ENCODE peak calls at places on chromosomes 13 and 19, in four cellular contexts. One of them, this sample, is unnamed.

GRCh38 chr13:33015275-33015674 is 948 bp upstream of the KL start:
- DNase-seq in fibroblast of mammary gland: no peak
- DNase-seq in cardiac muscle cell: no peak
- DNase-seq in A549: no peak
- DNase-seq in this sample: no peak

GRCh38 chr19:54017266-54017665 is 25.8 kb downstream of the CACNG6 start:
- DNase-seq in cardiac muscle cell: no peak
- DNase-seq in fibroblast of mammary gland: peak; percentile 31
- DNase-seq in A549: peak; percentile 50
- DNase-seq in this sample: peak; percentile 18

GRCh38 chr13:40979232-40979631 is 39.9 kb downstream of the ELF1 start:
- DNase-seq in fibroblast of mammary gland: no peak
- DNase-seq in A549: no peak
- DNase-seq in cardiac muscle cell: no peak
- DNase-seq in this sample: no peak

GRCh38 chr19:2327773-2328400 is 499 bp downstream of the LSM7 start:
- DNase-seq in fibroblast of mammary gland: peak; percentile 86
- DNase-seq in cardiac muscle cell: no peak
- DNase-seq in A549: no peak
- DNase-seq in this sample: peak; percentile 95

GRCh38 chr13:95195146-95195545 is 106.1 kb downstream of the ABCC4 start:
- DNase-seq in cardiac muscle cell: no peak
- DNase-seq in A549: no peak
- DNase-seq in fibroblast of mammary gland: no peak
- DNase-seq in this sample: no peak

GRCh38 chr13:114059946-114060860 is 72.2 kb downstream of the RASA3 start:
- DNase-seq in fibroblast of mammary gland: no peak
- DNase-seq in A549: no peak
- DNase-seq in cardiac muscle cell: no peak
- DNase-seq in this sample: no peak

GRCh38 chr13:93086329-93086728 is 140.3 kb upstream of the GPC6 start:
- DNase-seq in A549: no peak
- DNase-seq in cardiac muscle cell: no peak
- DNase-seq in fibroblast of mammary gland: no peak
- DNase-seq in this sample: no peak

GRCh38 chr13:99977912-99978780 is 3.4 kb upstream of the ZIC2 start:
- DNase-seq in fibroblast of mammary gland: no peak
- DNase-seq in cardiac muscle cell: peak; percentile 18
- DNase-seq in A549: no peak
- DNase-seq in this sample: no peak

GRCh38 chr19:34681478-34681877 is 4.0 kb downstream of the ZNF302 start:
- DNase-seq in cardiac muscle cell: no peak
- DNase-seq in A549: no peak
- DNase-seq in fibroblast of mammary gland: no peak
- DNase-seq in this sample: no peak

GRCh38 chr19:51978882-51979281 is 7.8 kb downstream of the ZNF350 start:
- DNase-seq in A549: no peak
- DNase-seq in fibroblast of mammary gland: no peak
- DNase-seq in cardiac muscle cell: no peak
- DNase-seq in this sample: no peak

GRCh38 chr13:93345642-93346220 is 119.1 kb downstream of the GPC6 start:
- DNase-seq in fibroblast of mammary gland: no peak
- DNase-seq in A549: no peak
- DNase-seq in cardiac muscle cell: no peak
- DNase-seq in this sample: no peak

GRCh38 chr19:15101479-15102082 is 5.6 kb upstream of the SYDE1 start:
- DNase-seq in A549: no peak
- DNase-seq in fibroblast of mammary gland: peak; percentile 62
- DNase-seq in cardiac muscle cell: peak; percentile 48
- DNase-seq in this sample: peak; percentile 65

GRCh38 chr13:48731957-48732569 is 78.3 kb downstream of the CYSLTR2 start:
- DNase-seq in cardiac muscle cell: peak; percentile 42
- DNase-seq in A549: peak; percentile 2
- DNase-seq in fibroblast of mammary gland: peak; percentile 49
- DNase-seq in this sample: no peak

GRCh38 chr13:99331881-99332293 is 24.7 kb upstream of the GPR183 start:
- DNase-seq in cardiac muscle cell: no peak
- DNase-seq in fibroblast of mammary gland: no peak
- DNase-seq in A549: no peak
- DNase-seq in this sample: peak; percentile 30

GRCh38 chr13:75391432-75392100 is 90.4 kb downstream of the TBC1D4 start:
- DNase-seq in A549: no peak
- DNase-seq in fibroblast of mammary gland: no peak
- DNase-seq in cardiac muscle cell: no peak
- DNase-seq in this sample: no peak

GRCh38 chr13:98350746-98351330 is 173.8 kb upstream of the RNF113B start:
- DNase-seq in A549: no peak
- DNase-seq in fibroblast of mammary gland: no peak
- DNase-seq in cardiac muscle cell: no peak
- DNase-seq in this sample: no peak

GRCh38 chr19:32555786-32556185 is 25.2 kb upstream of the PDCD5 start:
- DNase-seq in fibroblast of mammary gland: no peak
- DNase-seq in A549: no peak
- DNase-seq in cardiac muscle cell: no peak
- DNase-seq in this sample: no peak

GRCh38 chr13:36431204-36432105 is 840 bp upstream of the CCNA1 start:
- DNase-seq in cardiac muscle cell: peak; percentile 42
- DNase-seq in fibroblast of mammary gland: no peak
- DNase-seq in A549: no peak
- DNase-seq in this sample: no peak

GRCh38 chr13:84255226-84255625 is 373.0 kb upstream of the SLITRK1 start:
- DNase-seq in fibroblast of mammary gland: no peak
- DNase-seq in cardiac muscle cell: no peak
- DNase-seq in A549: no peak
- DNase-seq in this sample: no peak

GRCh38 chr19:52946322-52947310 is 16.1 kb downstream of the ZNF816 start:
- DNase-seq in fibroblast of mammary gland: peak; percentile 21
- DNase-seq in cardiac muscle cell: peak; percentile 32
- DNase-seq in A549: no peak
- DNase-seq in this sample: no peak

GRCh38 chr19:2426661-2427322 is 594 bp downstream of the TIMM13 start:
- DNase-seq in fibroblast of mammary gland: peak; percentile 36
- DNase-seq in A549: peak; percentile 39
- DNase-seq in cardiac muscle cell: peak; percentile 66
- DNase-seq in this sample: no peak

GRCh38 chr13:65679240-65679639 is 1550.9 kb downstream of the PCDH9 start:
- DNase-seq in cardiac muscle cell: no peak
- DNase-seq in A549: no peak
- DNase-seq in fibroblast of mammary gland: peak; percentile 64
- DNase-seq in this sample: no peak

GRCh38 chr19:44623080-44623479 is 9.7 kb downstream of the IGSF23 start:
- DNase-seq in fibroblast of mammary gland: peak; percentile 32
- DNase-seq in A549: no peak
- DNase-seq in cardiac muscle cell: no peak
- DNase-seq in this sample: no peak

GRCh38 chr19:7924241-7924640 is 1.7 kb downstream of the CTXN1 start:
- DNase-seq in A549: no peak
- DNase-seq in cardiac muscle cell: no peak
- DNase-seq in fibroblast of mammary gland: no peak
- DNase-seq in this sample: no peak

GRCh38 chr19:33194884-33195710 is 967 bp downstream of the LRP3 start:
- DNase-seq in fibroblast of mammary gland: peak; percentile 62
- DNase-seq in cardiac muscle cell: peak; percentile 52
- DNase-seq in A549: peak; percentile 62
- DNase-seq in this sample: no peak

GRCh38 chr19:45153339-45154063 is 7.3 kb downstream of the NKPD1 start:
- DNase-seq in cardiac muscle cell: peak; percentile 82
- DNase-seq in fibroblast of mammary gland: peak; percentile 56
- DNase-seq in A549: no peak
- DNase-seq in this sample: no peak

GRCh38 chr13:114106991-114107685 is 25.3 kb downstream of the RASA3 start:
- DNase-seq in A549: no peak
- DNase-seq in fibroblast of mammary gland: no peak
- DNase-seq in cardiac muscle cell: no peak
- DNase-seq in this sample: no peak

GRCh38 chr19:50427318-50427925 is 5.3 kb upstream of the MYBPC2 start:
- DNase-seq in fibroblast of mammary gland: no peak
- DNase-seq in A549: no peak
- DNase-seq in cardiac muscle cell: no peak
- DNase-seq in this sample: no peak

GRCh38 chr19:50425581-50425980 is 6.8 kb downstream of the SPIB start:
- DNase-seq in cardiac muscle cell: no peak
- DNase-seq in fibroblast of mammary gland: no peak
- DNase-seq in A549: no peak
- DNase-seq in this sample: no peak

GRCh38 chr19:50430888-50431342 is 1.8 kb upstream of the MYBPC2 start:
- DNase-seq in A549: no peak
- DNase-seq in fibroblast of mammary gland: no peak
- DNase-seq in cardiac muscle cell: no peak
- DNase-seq in this sample: no peak

GRCh38 chr19:50428768-50429463 is 3.8 kb upstream of the MYBPC2 start:
- DNase-seq in fibroblast of mammary gland: no peak
- DNase-seq in A549: no peak
- DNase-seq in cardiac muscle cell: no peak
- DNase-seq in this sample: no peak

GRCh38 chr19:50427997-50428425 is 4.7 kb upstream of the MYBPC2 start:
- DNase-seq in A549: no peak
- DNase-seq in cardiac muscle cell: peak; percentile 34
- DNase-seq in fibroblast of mammary gland: peak; percentile 70
- DNase-seq in this sample: peak; percentile 30
- H3K4me3 ChIP-seq in A549: no peak overlapping the region
- H3K4me3 ChIP-seq in cardiac muscle cell: no peak overlapping the region
- H3K4me3 ChIP-seq in fibroblast of mammary gland: peak overlapping the region; percentile 7
- H3K4me3 ChIP-seq in this sample: peak overlapping the region; percentile 29

GRCh38 chr19:57103573-57104277 is 16.1 kb upstream of the USP29 start:
- DNase-seq in cardiac muscle cell: peak; percentile 19
- DNase-seq in A549: peak; percentile 28
- DNase-seq in fibroblast of mammary gland: peak; percentile 63
- DNase-seq in this sample: peak; percentile 23

GRCh38 chr19:57106646-57107235 is 13.0 kb upstream of the USP29 start:
- DNase-seq in cardiac muscle cell: no peak
- DNase-seq in fibroblast of mammary gland: no peak
- DNase-seq in A549: no peak
- DNase-seq in this sample: no peak

GRCh38 chr19:57110592-57111328 is 9.0 kb upstream of the USP29 start:
- DNase-seq in fibroblast of mammary gland: peak; percentile 1
- DNase-seq in cardiac muscle cell: no peak
- DNase-seq in A549: no peak
- DNase-seq in this sample: no peak

GRCh38 chr19:57111329-57111644 is 8.5 kb upstream of the USP29 start:
- DNase-seq in cardiac muscle cell: no peak
- DNase-seq in fibroblast of mammary gland: no peak
- DNase-seq in A549: no peak
- DNase-seq in this sample: no peak

GRCh38 chr19:57105976-57106610 is 13.7 kb upstream of the USP29 start:
- DNase-seq in cardiac muscle cell: no peak
- DNase-seq in fibroblast of mammary gland: no peak
- DNase-seq in A549: no peak
- DNase-seq in this sample: no peak
- H3K4me3 ChIP-seq in cardiac muscle cell: no peak overlapping the region
- H3K4me3 ChIP-seq in fibroblast of mammary gland: no peak overlapping the region
- H3K4me3 ChIP-seq in A549: no peak overlapping the region
- H3K4me3 ChIP-seq in this sample: no peak overlapping the region

GRCh38 chr19:38163419-38164290 is 60.4 kb downstream of the DPF1 start:
- DNase-seq in cardiac muscle cell: no peak
- DNase-seq in fibroblast of mammary gland: no peak
- DNase-seq in A549: no peak
- DNase-seq in this sample: no peak

GRCh38 chr19:38165335-38165734 is 58.7 kb downstream of the DPF1 start:
- DNase-seq in fibroblast of mammary gland: no peak
- DNase-seq in A549: no peak
- DNase-seq in cardiac muscle cell: no peak
- DNase-seq in this sample: no peak

GRCh38 chr19:38164526-38164925 is 59.5 kb downstream of the DPF1 start:
- DNase-seq in A549: no peak
- DNase-seq in cardiac muscle cell: no peak
- DNase-seq in fibroblast of mammary gland: no peak
- DNase-seq in this sample: no peak

GRCh38 chr19:38162094-38162493 is 61.9 kb downstream of the DPF1 start:
- DNase-seq in fibroblast of mammary gland: no peak
- DNase-seq in A549: no peak
- DNase-seq in cardiac muscle cell: no peak
- DNase-seq in this sample: peak; percentile 90

GRCh38 chr19:38162632-38163031 is 61.4 kb downstream of the DPF1 start:
- DNase-seq in fibroblast of mammary gland: no peak
- DNase-seq in A549: no peak
- DNase-seq in cardiac muscle cell: no peak
- DNase-seq in this sample: peak; percentile 8
- H3K4me3 ChIP-seq in fibroblast of mammary gland: no peak overlapping the region
- H3K4me3 ChIP-seq in A549: no peak overlapping the region
- H3K4me3 ChIP-seq in cardiac muscle cell: no peak overlapping the region
- H3K4me3 ChIP-seq in this sample: no peak overlapping the region

GRCh38 chr19:55301459-55302331 is 17.9 kb downstream of the BRSK1 start:
- DNase-seq in cardiac muscle cell: peak; percentile 88
- DNase-seq in fibroblast of mammary gland: peak; percentile 68
- DNase-seq in A549: peak; percentile 100
- DNase-seq in this sample: peak; percentile 63
- H3K4me3 ChIP-seq in cardiac muscle cell: no peak overlapping the region
- H3K4me3 ChIP-seq in fibroblast of mammary gland: peak overlapping the region; percentile 36
- H3K4me3 ChIP-seq in A549: peak overlapping the region; percentile 54
- H3K4me3 ChIP-seq in this sample: peak overlapping the region; percentile 20

DNA sequence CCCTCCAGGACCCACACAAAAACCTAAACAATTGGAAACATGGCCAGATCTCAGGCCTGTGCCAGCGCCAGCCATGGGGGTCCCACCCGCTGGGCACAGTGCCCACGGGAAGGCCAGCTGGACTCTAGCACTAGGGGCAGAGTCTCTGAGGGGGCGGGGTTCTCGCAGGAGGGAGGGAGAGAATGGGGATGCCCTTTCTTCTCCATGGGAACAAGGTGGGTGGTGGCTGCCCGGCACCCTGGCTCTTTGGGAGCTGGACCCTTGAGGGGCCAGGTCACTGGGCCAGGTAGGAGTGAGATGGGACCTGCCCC is 8.4 kb downstream of the LYL1 start:
- DNase-seq in cardiac muscle cell: no peak
- DNase-seq in A549: no peak
- DNase-seq in fibroblast of mammary gland: no peak
- DNase-seq in this sample: no peak
- H3K4me3 ChIP-seq in cardiac muscle cell: no peak overlapping the region
- H3K4me3 ChIP-seq in A549: no peak overlapping the region
- H3K4me3 ChIP-seq in fibroblast of mammary gland: no peak overlapping the region
- H3K4me3 ChIP-seq in this sample: no peak overlapping the region

GRCh38 chr19:18156268-18156667 is 3.3 kb downstream of the PIK3R2 start:
- DNase-seq in cardiac muscle cell: no peak
- DNase-seq in fibroblast of mammary gland: no peak
- DNase-seq in A549: no peak
- DNase-seq in this sample: no peak
- H3K4me3 ChIP-seq in cardiac muscle cell: no peak overlapping the region
- H3K4me3 ChIP-seq in fibroblast of mammary gland: no peak overlapping the region
- H3K4me3 ChIP-seq in A549: no peak overlapping the region
- H3K4me3 ChIP-seq in this sample: no peak overlapping the region

GRCh38 chr19:4326215-4326836 is 12.3 kb downstream of the STAP2 start:
- DNase-seq in fibroblast of mammary gland: no peak
- DNase-seq in A549: no peak
- DNase-seq in cardiac muscle cell: no peak
- DNase-seq in this sample: no peak
- H3K4me3 ChIP-seq in fibroblast of mammary gland: no peak overlapping the region
- H3K4me3 ChIP-seq in A549: no peak overlapping the region
- H3K4me3 ChIP-seq in cardiac muscle cell: no peak overlapping the region
- H3K4me3 ChIP-seq in this sample: no peak overlapping the region

DNA sequence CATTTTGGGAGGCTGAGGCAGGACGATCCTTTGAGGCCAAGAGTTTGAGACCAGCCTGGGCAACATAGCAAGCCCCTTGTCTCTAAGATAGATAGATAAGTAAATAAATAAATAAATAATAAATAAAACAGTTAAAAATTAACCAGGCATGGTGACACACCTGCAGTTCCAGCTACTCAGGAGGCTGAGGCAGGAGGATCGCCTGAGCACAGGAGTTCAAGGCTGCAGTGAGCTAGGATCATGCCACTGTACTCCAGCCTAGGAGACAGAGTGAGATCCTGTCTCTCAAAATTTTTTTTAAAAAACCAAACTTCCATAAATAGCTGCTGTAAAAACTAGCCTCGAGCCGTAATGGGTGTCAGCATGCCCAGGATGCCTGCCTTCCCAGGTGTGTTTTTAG is 14.4 kb upstream of the NAXD start:
- DNase-seq in A549: no peak
- DNase-seq in cardiac muscle cell: no peak
- DNase-seq in fibroblast of mammary gland: no peak
- DNase-seq in this sample: no peak
- H3K4me3 ChIP-seq in A549: no peak overlapping the region
- H3K4me3 ChIP-seq in cardiac muscle cell: no peak overlapping the region
- H3K4me3 ChIP-seq in fibroblast of mammary gland: no peak overlapping the region
- H3K4me3 ChIP-seq in this sample: no peak overlapping the region